ENCODE peak calls at places on chromosomes 4 and X, in eight cellular contexts. F, G, D, P, Z, H, A and S are unnamed samples.
A peak's percentile ranks its signal among the peaks of the same experiment; 100 is the strongest.

GRCh38 chr4:56622176-56622575 is 58.9 kb downstream of the HOPX start:
- DNase-seq in F (no peak), G (no peak), D (no peak), P (peak; percentile 73), Z (peak; percentile 31), H (no peak), A (no peak), S (no peak)

GRCh38 chr4:98641906-98642668 is 16.3 kb downstream of the TSPAN5 start:
- DNase-seq in F (no peak), G (no peak), D (no peak), P (no peak), Z (no peak), H (no peak), A (no peak), S (no peak)

GRCh38 chrX:318068-318738 is 393 bp downstream of the GTPBP6 start:
- DNase-seq in F (peak; percentile 100), G (peak; percentile 100), D (peak; percentile 99), P (peak; percentile 98), Z (peak; percentile 99), H (peak; percentile 96), A (peak; percentile 99), S (peak; percentile 96)

GRCh38 chr4:26459054-26459755 is 31.1 kb downstream of the CCKAR start:
- DNase-seq in F (peak; percentile 80), G (no peak), D (peak; percentile 83), P (peak; percentile 44), Z (peak; percentile 72), H (no peak), A (peak; percentile 81), S (no peak)

GRCh38 chr4:98961770-98962169 is 32.8 kb upstream of the EIF4E start:
- DNase-seq in F (no peak), G (no peak), D (no peak), P (peak; percentile 37), Z (no peak), H (no peak), A (no peak), S (no peak)

GRCh38 chr4:15649914-15650545 is 5.1 kb downstream of the FBXL5 start:
- DNase-seq in F (peak; percentile 70), G (peak; percentile 65), D (peak; percentile 72), P (peak; percentile 49), Z (peak; percentile 39), H (peak; percentile 11), A (peak; percentile 63), S (peak; percentile 57)

GRCh38 chrX:153662266-153662665 is 11.3 kb downstream of the PNCK start:
- DNase-seq in F (peak; percentile 36), G (peak; percentile 37), D (peak; percentile 50), P (no peak), Z (no peak), H (peak; percentile 16), A (peak; percentile 35), S (peak; percentile 68)

GRCh38 chrX:119072771-119073170 is at the start of gene CT47C1:
- DNase-seq in F (no peak), G (no peak), D (peak; percentile 5), P (no peak), Z (no peak), H (no peak), A (no peak), S (no peak)

GRCh38 chr4:151169223-151169622 is 69.8 kb downstream of the RPS3A start:
- DNase-seq in F (peak; percentile 98), G (peak; percentile 48), D (peak; percentile 95), P (no peak), Z (peak; percentile 97), H (peak; percentile 92), A (peak; percentile 97), S (peak; percentile 89)

GRCh38 chr4:94798808-94799207 is 41.1 kb downstream of the BMPR1B start:
- DNase-seq in F (peak; percentile 21), G (no peak), D (peak; percentile 70), P (peak; percentile 22), Z (peak; percentile 83), H (no peak), A (peak; percentile 38), S (no peak)

GRCh38 chr4:123505077-123505456 is 108.5 kb downstream of the SPRY1 start:
- DNase-seq in F (no peak), G (no peak), D (peak; percentile 54), P (no peak), Z (peak; percentile 56), H (no peak), A (peak; percentile 55), S (no peak)

GRCh38 chrX:69538321-69538876 is 34.3 kb downstream of the NALF2 start:
- DNase-seq in F (peak; percentile 64), G (peak; percentile 83), D (peak; percentile 59), P (peak; percentile 14), Z (peak; percentile 19), H (peak; percentile 38), A (peak; percentile 72), S (no peak)

GRCh38 chr4:17066241-17066640 is 167.8 kb upstream of the LDB2 start:
- DNase-seq in F (peak; percentile 76), G (no peak), D (peak; percentile 56), P (no peak), Z (peak; percentile 16), H (no peak), A (peak; percentile 19), S (no peak)

GRCh38 chr4:172143605-172144314 is 330.6 kb downstream of the GALNTL6 start:
- DNase-seq in F (no peak), G (no peak), D (no peak), P (no peak), Z (no peak), H (no peak), A (no peak), S (peak; percentile 11)

GRCh38 chr4:101155368-101155767 is 192.0 kb downstream of the PPP3CA start:
- DNase-seq in F (peak; percentile 80), G (no peak), D (peak; percentile 58), P (peak; percentile 78), Z (peak; percentile 59), H (peak; percentile 33), A (peak; percentile 40), S (no peak)

GRCh38 chr4:38141808-38142500 is 181.8 kb downstream of the PTTG2 start:
- DNase-seq in F (peak; percentile 91), G (no peak), D (peak; percentile 86), P (no peak), Z (peak; percentile 65), H (peak; percentile 50), A (peak; percentile 85), S (no peak)

GRCh38 chr4:139108567-139109128 is 68.4 kb downstream of the ELF2 start:
- DNase-seq in F (no peak), G (no peak), D (no peak), P (no peak), Z (no peak), H (no peak), A (no peak), S (no peak)

GRCh38 chr4:21884615-21885014 is 64.0 kb downstream of the KCNIP4 start:
- DNase-seq in F (peak; percentile 39), G (no peak), D (peak; percentile 19), P (no peak), Z (no peak), H (no peak), A (no peak), S (no peak)

GRCh38 chr4:25174674-25175073 is 14.4 kb upstream of the SEPSECS start:
- DNase-seq in F (peak; percentile 65), G (no peak), D (peak; percentile 28), P (peak; percentile 77), Z (no peak), H (no peak), A (peak; percentile 6), S (no peak)

GRCh38 chrX:18707442-18708049 is at the start of gene PPEF1:
- DNase-seq in F (no peak), G (no peak), D (no peak), P (no peak), Z (no peak), H (no peak), A (no peak), S (peak; percentile 30)

GRCh38 chr4:10015140-10015753 is 6.0 kb downstream of the SLC2A9 start:
- DNase-seq in F (peak; percentile 52), G (peak; percentile 76), D (peak; percentile 79), P (no peak), Z (peak; percentile 10), H (peak; percentile 24), A (peak; percentile 77), S (peak; percentile 62)

GRCh38 chr4:143344774-143345173 is 8.1 kb downstream of the GAB1 start:
- DNase-seq in F (no peak), G (no peak), D (no peak), P (no peak), Z (no peak), H (no peak), A (peak; percentile 31), S (no peak)

GRCh38 chrX:109635151-109635550 is 10.2 kb upstream of the KCNE5 start:
- DNase-seq in F (peak; percentile 36), G (no peak), D (peak; percentile 33), P (peak; percentile 3), Z (peak; percentile 19), H (no peak), A (peak; percentile 34), S (no peak)

GRCh38 chr4:2798399-2799301 is 5.8 kb downstream of the SH3BP2 start:
- DNase-seq in F (no peak), G (peak; percentile 70), D (no peak), P (no peak), Z (no peak), H (no peak), A (peak; percentile 60), S (peak; percentile 54)
- H3K4me3 ChIP-seq in F (no peak overlapping the region), G (no peak overlapping the region), D (no peak overlapping the region), P (no peak overlapping the region), Z (no peak overlapping the region), H (no peak overlapping the region), A (no peak overlapping the region), S (no peak overlapping the region)

DNA sequence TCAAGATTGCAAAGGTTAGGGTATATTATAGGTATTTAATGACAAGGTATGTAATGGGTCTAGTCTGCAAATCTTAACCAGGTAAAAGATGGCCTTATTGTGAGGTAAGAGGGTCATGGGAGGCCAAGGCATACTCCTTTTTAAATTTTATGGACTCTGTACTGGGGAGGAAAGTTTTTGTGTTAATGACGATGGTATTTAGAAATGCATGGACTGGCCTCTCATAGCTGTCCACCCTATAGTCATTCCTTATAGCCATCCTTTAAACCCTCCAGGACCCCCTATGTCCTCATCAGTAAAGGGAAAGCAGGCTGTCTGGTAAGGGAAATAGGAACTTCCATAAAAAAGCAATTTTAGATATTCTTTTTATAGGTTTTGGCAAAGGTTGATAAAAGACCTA is 1.5 kb downstream of the AIMP1 start:
- DNase-seq in F (no peak), G (no peak), D (no peak), P (no peak), Z (no peak), H (no peak), A (no peak), S (no peak)
- H3K4me3 ChIP-seq in F (peak overlapping the region; percentile 93), G (no peak overlapping the region), D (peak overlapping the region; percentile 90), P (peak overlapping the region; percentile 91), Z (peak overlapping the region; percentile 79), H (peak overlapping the region; percentile 88), A (peak overlapping the region; percentile 73), S (peak overlapping the region; percentile 94)

GRCh38 chr4:189341881-189342280 is 598.8 kb upstream of the FRG1 start:
- DNase-seq in F (no peak), G (no peak), D (no peak), P (no peak), Z (no peak), H (no peak), A (no peak), S (no peak)
- H3K4me3 ChIP-seq in F (no peak overlapping the region), G (no peak overlapping the region), D (no peak overlapping the region), P (no peak overlapping the region), Z (no peak overlapping the region), H (no peak overlapping the region), A (no peak overlapping the region), S (no peak overlapping the region)

DNA sequence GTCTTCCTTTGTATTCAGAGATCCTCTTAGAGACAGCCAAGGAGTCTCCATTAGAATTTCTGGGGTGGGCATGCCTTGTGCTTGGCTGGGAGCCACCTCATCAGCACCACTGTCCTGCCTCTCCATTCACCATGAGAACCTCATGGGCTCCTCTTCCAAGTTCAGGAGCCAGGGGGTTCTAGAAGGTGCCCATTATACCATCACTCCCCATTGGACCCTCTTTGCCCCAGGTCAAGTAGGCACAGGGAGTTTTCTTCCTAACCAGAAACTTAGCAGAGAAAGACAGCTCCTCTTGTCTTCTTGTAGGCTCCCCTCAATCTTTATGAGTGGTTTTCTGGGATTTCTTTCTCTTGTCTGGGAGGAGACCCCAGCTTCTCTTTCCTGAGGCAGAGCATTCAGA is 31.1 kb downstream of the ASMT start:
- DNase-seq in F (no peak), G (no peak), D (no peak), P (no peak), Z (no peak), H (no peak), A (no peak), S (no peak)
- H3K4me3 ChIP-seq in F (no peak overlapping the region), G (no peak overlapping the region), D (no peak overlapping the region), P (no peak overlapping the region), Z (no peak overlapping the region), H (no peak overlapping the region), A (no peak overlapping the region), S (no peak overlapping the region)